ENCODE peak calls at places on chromosomes 16 and 17, in eight cellular contexts. C is activated T-cell treated with anti-CD3 and anti-CD28 coated beads, Interleukin-2, amount 50 U/mL, for 72 hours; T is activated effector memory CD4-positive, alpha-beta T cell treated with anti-CD3 and anti-CD28 coated beads, Interleukin-2, amount 50 U/mL, for 16 hours; O is GM04504; I is T-helper 1 cell; L is activated T-helper 1 cell treated with Interleukin-2 at 50 U/mL for 16 hours; U is iris pigment epithelial cell; J is stimulated activated CD4-positive, alpha-beta T cell treated with anti-CD3 and anti-CD28 coated beads, Interleukin-1b, Interleukin-23, amount 100 ng/mL, for 48 hours. B is an unnamed sample.

GRCh38 chr17:27808629-27809028 is 8.3 kb upstream of the NOS2 start:
- DNase-seq in T (peak), C (peak), I (no peak), O (no peak), L (no peak), U (no peak), J (peak), B (no peak)

GRCh38 chr17:41442772-41443171 is 2.0 kb upstream of the KRT38 start:
- DNase-seq in J (no peak), O (peak), T (no peak), I (no peak), C (no peak), U (peak), L (no peak), B (no peak)

GRCh38 chr17:28530250-28530649 is 22.2 kb downstream of the UNC119 start:
- DNase-seq in C (no peak), I (no peak), J (no peak), L (no peak), O (no peak), U (no peak), T (no peak), B (no peak)

GRCh38 chr16:3963203-3963602 is 82.7 kb upstream of the CREBBP start:
- DNase-seq in L (peak), C (peak), T (peak), O (no peak), J (peak), I (no peak), U (no peak), B (no peak)

GRCh38 chr16:71357681-71358080 is 842 bp upstream of the CALB2 start:
- DNase-seq in I (no peak), T (no peak), U (no peak), L (no peak), O (no peak), J (no peak), C (no peak), B (no peak)

GRCh38 chr16:90001761-90002503 is 17.3 kb downstream of the DBNDD1 start:
- DNase-seq in J (no peak), O (no peak), I (no peak), T (no peak), L (no peak), C (no peak), U (no peak), B (no peak)

GRCh38 chr16:47258874-47259461 is 115.2 kb upstream of the NETO2 start:
- DNase-seq in L (no peak), U (peak), T (no peak), C (peak), J (peak), I (no peak), O (peak), B (peak)

GRCh38 chr17:50191070-50192045 is 10.1 kb downstream of the COL1A1 start:
- DNase-seq in J (no peak), L (no peak), O (no peak), T (no peak), I (no peak), U (no peak), C (no peak), B (no peak)

GRCh38 chr17:68182940-68183551 is 64.8 kb upstream of the AMZ2 start:
- DNase-seq in L (peak), C (peak), J (peak), U (no peak), O (no peak), T (peak), I (peak), B (no peak)

GRCh38 chr16:82094942-82095540 is 60.0 kb downstream of the HSD17B2 start:
- DNase-seq in C (no peak), I (no peak), L (no peak), J (no peak), T (no peak), U (no peak), O (no peak), B (no peak)

GRCh38 chr17:4543557-4544026 is 11.6 kb downstream of the MYBBP1A start:
- DNase-seq in L (no peak), I (no peak), J (no peak), O (no peak), U (no peak), C (no peak), T (no peak), B (no peak)

GRCh38 chr16:16021988-16022682 is 72.7 kb downstream of the ABCC1 start:
- DNase-seq in O (peak), U (peak), L (no peak), I (no peak), C (no peak), J (no peak), T (no peak), B (peak)

GRCh38 chr16:57540387-57540786 is 2.1 kb upstream of the ADGRG5 start:
- DNase-seq in I (no peak), T (no peak), O (no peak), U (no peak), L (no peak), J (no peak), C (no peak), B (no peak)

GRCh38 chr16:55297062-55297909 is 26.7 kb upstream of the IRX6 start:
- DNase-seq in I (no peak), O (no peak), L (no peak), U (no peak), T (no peak), C (no peak), J (peak), B (peak)

GRCh38 chr17:34246436-34246835 is 8.6 kb upstream of the CCL2 start:
- DNase-seq in J (no peak), C (no peak), O (no peak), L (no peak), I (no peak), U (no peak), T (no peak), B (no peak)

GRCh38 chr16:74700206-74701040 is at the start of gene MLKL:
- DNase-seq in L (peak), O (peak), J (peak), T (peak), I (peak), U (peak), C (peak), B (no peak)

GRCh38 chr17:40021471-40021961 is 6.3 kb downstream of the CSF3 start:
- DNase-seq in C (no peak), L (no peak), O (peak), J (no peak), I (no peak), T (no peak), U (peak), B (peak)

GRCh38 chr16:22300427-22301071 is 3.3 kb downstream of the POLR3E start:
- DNase-seq in L (no peak), U (peak), T (peak), C (peak), O (no peak), J (peak), I (no peak), B (peak)

GRCh38 chr17:19248149-19248922 is 11.2 kb downstream of the EPN2 start:
- DNase-seq in J (no peak), U (no peak), T (no peak), I (no peak), O (no peak), C (no peak), L (no peak), B (no peak)

GRCh38 chr16:49352923-49353322 is 20.7 kb upstream of the C16orf78 start:
- DNase-seq in L (no peak), U (peak), C (no peak), O (no peak), I (no peak), J (no peak), T (no peak), B (no peak)

GRCh38 chr17:76461765-76462555 is 5.4 kb upstream of the AANAT start:
- DNase-seq in C (no peak), U (no peak), O (no peak), I (no peak), T (no peak), L (no peak), J (no peak), B (no peak)

GRCh38 chr17:75400326-75400939 is 5.0 kb downstream of the GRB2 start:
- DNase-seq in T (no peak), O (no peak), J (no peak), U (no peak), C (no peak), L (no peak), I (no peak), B (no peak)

GRCh38 chr17:6195123-6195522 is 124.9 kb downstream of the WSCD1 start:
- DNase-seq in I (no peak), O (no peak), L (no peak), C (no peak), U (no peak), J (no peak), T (no peak), B (no peak)

GRCh38 chr17:77735341-77736206 is 222.9 kb upstream of the TNRC6C start:
- DNase-seq in U (no peak), J (no peak), I (no peak), O (no peak), T (peak), C (no peak), L (no peak), B (no peak)

GRCh38 chr17:2064980-2065785 is 10.3 kb downstream of the HIC1 start:
- DNase-seq in C (peak), O (no peak), T (peak), L (no peak), J (peak), I (no peak), U (peak), B (no peak)

GRCh38 chr17:30235386-30236296 is at the start of gene SLC6A4:
- DNase-seq in J (no peak), O (no peak), I (no peak), L (no peak), U (peak), C (no peak), T (no peak), B (no peak)

GRCh38 chr17:8001976-8002645 is at the start of gene GUCY2D:
- DNase-seq in J (no peak), U (no peak), T (no peak), O (no peak), L (no peak), C (no peak), I (no peak), B (no peak)